ENCODE peak calls at places on chromosomes 5 and 9, in four cellular contexts. J is mesendoderm, S is IMR-90, Z is H9. F is an unnamed sample.

GRCh38 chr9:105254226-105254625 is 9.8 kb downstream of the SLC44A1 start:
- DNase-seq in S (no peak), J (no peak), Z (peak), F (no peak)

GRCh38 chr9:134056483-134057310 is 11.1 kb downstream of the BRD3 start:
- DNase-seq in J (no peak), Z (no peak), S (no peak), F (no peak)

GRCh38 chr5:7991125-7991821 is 122.3 kb downstream of the MTRR start:
- DNase-seq in Z (peak), J (peak), S (no peak), F (no peak)

GRCh38 chr5:96616801-96617200 is 45.4 kb upstream of the CAST start:
- DNase-seq in S (no peak), Z (no peak), J (no peak), F (no peak)

GRCh38 chr9:91066856-91067255 is 265.2 kb downstream of the SYK start:
- DNase-seq in J (no peak), Z (no peak), S (no peak), F (no peak)

GRCh38 chr9:109198736-109199384 is 31.8 kb upstream of the FRRS1L start:
- DNase-seq in J (peak), Z (no peak), S (no peak), F (no peak)

GRCh38 chr5:155080721-155081120 is 67.2 kb downstream of the KIF4B start:
- DNase-seq in J (no peak), S (no peak), Z (no peak), F (no peak)

GRCh38 chr9:115008536-115008935 is 78.1 kb upstream of the TNFSF8 start:
- DNase-seq in Z (no peak), S (peak), J (peak), F (no peak)

GRCh38 chr5:35029333-35029732 is 18.4 kb downstream of the AGXT2 start:
- DNase-seq in J (no peak), S (peak), Z (no peak), F (no peak)

GRCh38 chr9:20356392-20357206 is 265.7 kb downstream of the MLLT3 start:
- DNase-seq in S (peak), Z (peak), J (peak), F (peak)

GRCh38 chr9:32472344-32472743 is 53.7 kb downstream of the RIGI start:
- DNase-seq in S (no peak), J (no peak), Z (no peak), F (no peak)
- H2BK5ac ChIP-seq in S (no peak), J (no peak), Z (no peak), F (no peak)

DNA sequence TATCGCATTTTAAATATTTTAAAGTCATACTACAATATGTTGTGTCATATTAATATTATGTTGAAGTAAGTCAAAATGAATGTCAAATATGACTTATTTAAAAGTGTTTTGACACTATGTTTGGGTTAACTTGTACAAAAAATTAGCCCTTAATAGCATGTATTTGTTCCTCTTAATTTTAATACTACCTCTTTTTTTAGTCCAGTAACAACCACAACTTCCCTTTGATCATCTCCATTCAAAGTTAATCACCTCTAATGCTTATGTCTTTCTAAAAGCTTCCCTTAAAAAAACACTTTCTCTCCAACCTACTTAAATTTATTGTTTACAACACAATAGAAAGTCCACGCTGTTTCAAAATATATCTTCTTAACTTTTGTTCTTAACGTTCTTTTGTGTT is 9.6 kb downstream of the SLCO4C1 start:
- DNase-seq in S (no peak), J (no peak), Z (no peak), F (no peak)
- H3K56ac ChIP-seq in S (no peak), J (no peak), Z (no peak), F (no peak)

GRCh38 chr9:113590991-113591898 is 127.7 kb downstream of the RGS3 start:
- DNase-seq in S (peak), J (peak), Z (peak), F (peak)

GRCh38 chr9:113594484-113595299 is 131.2 kb downstream of the RGS3 start:
- DNase-seq in Z (no peak), S (no peak), J (no peak), F (no peak)

GRCh38 chr9:113593682-113594281 is 130.3 kb downstream of the RGS3 start:
- DNase-seq in S (peak), J (peak), Z (peak), F (peak)

GRCh38 chr9:113591899-113592625 is 128.5 kb downstream of the RGS3 start:
- DNase-seq in J (no peak), Z (no peak), S (no peak), F (no peak)

GRCh38 chr9:113592806-113593575 is 129.5 kb downstream of the RGS3 start:
- DNase-seq in J (no peak), Z (no peak), S (no peak), F (no peak)
- H2BK5ac ChIP-seq in J (no peak), Z (no peak), S (peak), F (peak)

GRCh38 chr9:80114241-80114640 is 542.5 kb downstream of the TLE4 start:
- DNase-seq in J (no peak), S (no peak), Z (no peak), F (no peak)
- H3K56ac ChIP-seq in J (no peak), S (no peak), Z (no peak), F (no peak)

F was measured in H1.